ENCODE peak calls at places on chromosomes 3 and 15, in seven cellular contexts. O, H, M, S, P, A and F are unnamed samples.

GRCh38 chr3:119571688-119572087 is 7.6 kb upstream of the ADPRH start:
- DNase-seq in A (no peak), O (no peak), H (no peak), P (no peak), S (no peak), M (no peak), F (no peak)

GRCh38 chr15:48332642-48333034 is 1.4 kb downstream of the DUT start:
- DNase-seq in H (peak), A (no peak), S (no peak), P (no peak), O (no peak), M (no peak), F (no peak)

GRCh38 chr3:10363935-10364334 is 43.0 kb upstream of the SEC13 start:
- DNase-seq in S (no peak), P (no peak), H (no peak), M (no peak), O (no peak), A (no peak), F (no peak)

GRCh38 chr3:72336821-72337479 is 511.3 kb downstream of the SHQ1 start:
- DNase-seq in S (peak), H (no peak), P (peak), M (peak), O (peak), A (peak), F (no peak)

GRCh38 chr3:151625057-151625456 is 108.7 kb upstream of the AADACL2 start:
- DNase-seq in H (no peak), M (no peak), O (no peak), S (no peak), P (peak), A (no peak), F (no peak)

GRCh38 chr15:85763557-85764303 is 31.0 kb downstream of the KLHL25 start:
- DNase-seq in H (no peak), S (no peak), O (no peak), A (no peak), M (no peak), P (no peak), F (no peak)

GRCh38 chr3:68878322-68878721 is 54.0 kb downstream of the TAFA4 start:
- DNase-seq in H (no peak), A (peak), S (peak), O (no peak), P (peak), M (no peak), F (no peak)

GRCh38 chr3:97930018-97930417 is 42.2 kb downstream of the RIOX2 start:
- DNase-seq in M (no peak), O (no peak), P (no peak), H (no peak), S (no peak), A (no peak), F (no peak)

GRCh38 chr3:131223373-131224289 is 157.9 kb upstream of the NUDT16 start:
- DNase-seq in A (no peak), H (no peak), S (peak), P (no peak), M (no peak), O (no peak), F (no peak)

GRCh38 chr3:42180901-42181300 is 85.1 kb downstream of the CCK start:
- DNase-seq in P (no peak), O (peak), M (no peak), S (no peak), A (no peak), H (no peak), F (no peak)

GRCh38 chr3:45441570-45442313 is 53.4 kb downstream of the LARS2 start:
- DNase-seq in S (no peak), O (no peak), A (no peak), P (no peak), M (no peak), H (no peak), F (no peak)

GRCh38 chr3:33146791-33147445 is 33.1 kb downstream of the CRTAP start:
- DNase-seq in A (no peak), H (no peak), O (no peak), P (peak), M (no peak), S (peak), F (peak)

GRCh38 chr3:188796122-188796631 is 375.6 kb upstream of the TPRG1 start:
- DNase-seq in M (no peak), O (no peak), S (peak), P (peak), H (no peak), A (no peak), F (peak)

GRCh38 chr3:72413228-72413627 is 435.0 kb downstream of the SHQ1 start:
- DNase-seq in H (no peak), S (peak), P (peak), M (no peak), A (no peak), O (no peak), F (no peak)

GRCh38 chr15:31226011-31226410 is 100.6 kb upstream of the KLF13 start:
- DNase-seq in O (no peak), S (no peak), P (no peak), M (no peak), A (no peak), H (no peak), F (no peak)

GRCh38 chr3:45929042-45929679 is 14.1 kb upstream of the CXCR6 start:
- DNase-seq in M (peak), P (peak), O (no peak), A (peak), S (peak), H (peak), F (no peak)